ENCODE peak calls at places on chromosomes 1 and 21, in seven cellular contexts. A, R, W, B, C, G and P are unnamed samples.

GRCh38 chr1:53878492-53879105 is 11.0 kb downstream of the YIPF1 start:
- DNase-seq in R (no peak), C (peak), G (peak), W (peak), A (no peak), B (no peak), P (peak)

GRCh38 chr1:65791860-65792670 is 630 bp upstream of the PDE4B start:
- DNase-seq in R (no peak), W (peak), A (no peak), G (peak), B (no peak), C (no peak), P (peak)

GRCh38 chr1:204975021-204975420 is 68.0 kb upstream of the CNTN2 start:
- DNase-seq in W (no peak), G (no peak), B (no peak), C (no peak), R (no peak), A (no peak), P (no peak)

GRCh38 chr21:45539046-45539795 is 3.0 kb downstream of the SLC19A1 start:
- DNase-seq in G (no peak), W (no peak), R (no peak), A (no peak), B (no peak), C (no peak), P (no peak)

GRCh38 chr1:240597153-240597745 is 14.7 kb downstream of the GREM2 start:
- DNase-seq in C (no peak), A (no peak), B (no peak), G (no peak), W (no peak), R (no peak), P (peak)

GRCh38 chr1:245091818-245092637 is 62.8 kb upstream of the KIF26B start:
- DNase-seq in A (peak), G (no peak), C (peak), B (no peak), R (no peak), W (peak), P (peak)

GRCh38 chr1:84246228-84246627 is 55.3 kb upstream of the SAMD13 start:
- DNase-seq in A (no peak), W (no peak), G (no peak), B (no peak), R (no peak), C (no peak), P (no peak)

GRCh38 chr21:41707231-41707988 is 59.4 kb downstream of the RIPK4 start:
- DNase-seq in R (no peak), W (no peak), C (no peak), A (no peak), G (peak), B (no peak), P (no peak)

GRCh38 chr1:65209005-65209885 is 61.2 kb downstream of the AK4 start:
- DNase-seq in G (peak), R (no peak), W (peak), C (peak), A (peak), B (no peak), P (peak)

GRCh38 chr1:160567858-160568682 is 11.2 kb downstream of the CD84 start:
- DNase-seq in C (no peak), W (no peak), A (no peak), B (no peak), G (no peak), R (peak), P (no peak)

GRCh38 chr1:29211086-29212030 is 19.4 kb downstream of the MECR start:
- DNase-seq in A (no peak), W (peak), G (no peak), C (no peak), B (no peak), R (no peak), P (no peak)